ENCODE peak calls at places on chromosomes 1 and 21, in five cellular contexts. M, T, J, E and R are unnamed samples.

GRCh38 chr1:226965581-226966440 is 25.7 kb downstream of the COQ8A start:
- DNase-seq in E (no peak), T (no peak), M (no peak), J (no peak), R (no peak)

GRCh38 chr1:32753532-32754281 is 51.1 kb upstream of the SYNC start:
- DNase-seq in J (no peak), M (peak; percentile 68), T (no peak), E (peak; percentile 86), R (no peak)

GRCh38 chr21:41707231-41707988 is 59.4 kb downstream of the RIPK4 start:
- DNase-seq in E (peak; percentile 55), M (no peak), J (no peak), T (no peak), R (no peak)

GRCh38 chr1:25874209-25874608 is 1.3 kb downstream of the PAQR7 start:
- DNase-seq in J (no peak), T (no peak), M (no peak), E (no peak), R (no peak)

GRCh38 chr1:230292739-230293720 is 133.1 kb downstream of the PGBD5 start:
- DNase-seq in E (no peak), T (no peak), M (no peak), J (no peak), R (no peak)

GRCh38 chr1:201842472-201843020 is 13.6 kb downstream of the IPO9 start:
- DNase-seq in J (no peak), M (no peak), E (no peak), T (no peak), R (no peak)

GRCh38 chr1:15526021-15526489 is 593 bp upstream of the DNAJC16 start:
- DNase-seq in M (peak; percentile 23), J (no peak), E (peak; percentile 59), T (no peak), R (no peak)

GRCh38 chr1:19287436-19288185 is 959 bp downstream of the AKR7A3 start:
- DNase-seq in E (peak; percentile 84), M (no peak), J (no peak), T (no peak), R (no peak)

GRCh38 chr1:227316456-227316855 is 1.8 kb downstream of the CDC42BPA start:
- DNase-seq in E (no peak), T (no peak), J (no peak), M (no peak), R (no peak)

GRCh38 chr21:15964181-15964855 is 234.5 kb downstream of the USP25 start:
- DNase-seq in T (no peak), E (no peak), M (no peak), J (no peak), R (no peak)

GRCh38 chr1:78755986-78756385 is 106.4 kb downstream of the IFI44 start:
- DNase-seq in E (no peak), J (no peak), M (no peak), T (no peak), R (no peak)

GRCh38 chr1:24727490-24728214 is 17.6 kb upstream of the CLIC4 start:
- DNase-seq in T (no peak), J (peak; percentile 79), M (peak; percentile 80), E (peak; percentile 60), R (no peak)

GRCh38 chr21:35649186-35649585 is 411.1 kb downstream of the SETD4 start:
- DNase-seq in M (peak; percentile 17), E (no peak), J (no peak), T (no peak), R (no peak)

GRCh38 chr1:3391711-3392110 is 62.8 kb upstream of the ARHGEF16 start:
- DNase-seq in T (no peak), E (no peak), J (no peak), M (no peak), R (no peak)

GRCh38 chr1:3396411-3396810 is 58.1 kb upstream of the ARHGEF16 start:
- DNase-seq in E (no peak), J (no peak), M (no peak), T (no peak), R (no peak)

GRCh38 chr1:3393024-3393986 is 61.2 kb upstream of the ARHGEF16 start:
- DNase-seq in T (no peak), J (no peak), E (peak; percentile 48), M (no peak), R (no peak)

GRCh38 chr1:3397311-3397710 is 57.2 kb upstream of the ARHGEF16 start:
- DNase-seq in M (no peak), J (no peak), T (no peak), E (no peak), R (no peak)

DNA sequence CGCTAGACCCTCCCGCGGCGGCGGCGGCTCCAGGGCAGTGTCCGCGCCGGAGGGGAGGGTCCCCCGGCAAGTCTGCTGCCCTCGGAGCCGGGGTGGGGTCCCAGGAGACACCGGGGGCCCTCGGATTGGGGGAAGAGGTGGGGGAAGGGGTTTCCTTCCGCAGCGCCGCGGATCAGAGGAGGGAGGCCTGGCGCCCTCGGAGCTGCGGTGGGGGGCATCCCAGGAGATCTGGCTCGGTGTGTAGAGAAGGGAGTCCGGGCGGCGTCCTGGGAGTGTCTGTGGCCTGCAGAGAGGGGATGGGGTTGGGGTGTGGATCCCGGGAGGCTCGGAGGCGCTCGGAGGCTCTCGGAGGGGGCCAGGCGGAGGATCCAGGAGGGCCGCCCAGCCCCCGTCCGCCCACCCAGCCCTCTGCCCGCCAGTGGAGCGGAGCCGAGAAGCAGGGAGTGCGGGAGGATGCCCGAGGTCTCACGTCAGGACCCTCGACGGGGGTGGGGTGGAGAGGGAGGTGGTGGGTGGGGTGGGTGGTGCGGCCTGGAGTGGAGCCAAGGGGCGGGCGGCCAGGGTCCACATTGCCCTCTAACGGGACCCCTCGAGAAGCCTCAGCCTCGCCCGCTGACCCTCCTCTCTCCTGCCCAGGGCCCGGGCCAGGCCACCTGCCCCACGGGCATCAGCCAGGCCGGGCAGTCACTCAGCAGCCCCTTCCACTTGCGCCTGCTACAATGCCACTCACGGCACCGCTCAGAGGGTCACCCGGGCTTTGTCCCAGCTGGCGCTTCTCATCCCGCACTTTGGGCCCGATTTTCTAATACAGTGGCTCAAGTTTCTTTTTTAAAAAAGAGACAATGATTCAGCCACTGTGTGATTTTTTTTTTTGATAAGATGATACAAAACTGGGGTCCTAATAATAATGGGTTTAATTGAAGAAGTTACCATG is 60.2 kb upstream of the ARHGEF16 start:
- DNase-seq in J (no peak), T (no peak), M (no peak), E (no peak), R (no peak)
- H3K4me3 ChIP-seq in J (no peak overlapping the region), T (no peak overlapping the region), M (no peak overlapping the region), E (no peak overlapping the region), R (no peak overlapping the region)

DNA sequence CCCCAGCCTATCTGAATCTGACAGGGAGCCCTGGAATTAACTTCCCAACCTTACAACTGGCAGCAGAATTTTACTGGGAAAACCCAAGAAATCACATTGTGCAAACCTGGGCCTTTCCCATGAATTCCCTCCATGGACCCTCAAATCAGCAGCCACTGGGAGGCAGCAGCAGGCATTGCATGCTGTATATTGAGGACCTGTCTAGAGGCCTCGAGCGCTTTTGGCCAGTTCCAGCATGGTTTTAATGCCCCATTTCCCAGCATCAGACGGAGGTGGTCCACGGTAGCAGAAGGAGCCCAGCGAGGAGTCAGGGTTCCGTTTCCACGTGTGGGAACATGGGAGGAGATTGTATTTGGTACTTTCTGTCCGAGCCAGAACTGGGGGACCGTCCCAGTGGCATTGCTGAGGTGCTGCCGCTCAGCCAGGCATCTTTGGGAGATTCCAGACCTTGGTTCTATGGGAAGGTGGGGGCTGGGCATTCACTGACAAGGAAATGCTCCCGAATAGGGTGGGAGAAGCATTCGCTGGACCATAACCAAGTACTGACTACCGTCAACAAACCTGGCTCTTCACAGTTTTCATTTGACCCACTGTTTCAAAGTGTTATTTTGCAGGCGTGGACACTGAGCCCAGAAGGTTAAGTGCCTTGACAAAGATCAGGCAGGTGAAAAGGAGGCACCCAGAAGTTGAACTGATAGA is 15.9 kb downstream of the BMP8A start:
- DNase-seq in E (no peak), J (no peak), M (no peak), T (no peak), R (no peak)
- TF ChIP-seq CTCF in E (no peak), J (peak; percentile 33), M (no peak), T (no peak), R (peak; percentile 21)

DNA sequence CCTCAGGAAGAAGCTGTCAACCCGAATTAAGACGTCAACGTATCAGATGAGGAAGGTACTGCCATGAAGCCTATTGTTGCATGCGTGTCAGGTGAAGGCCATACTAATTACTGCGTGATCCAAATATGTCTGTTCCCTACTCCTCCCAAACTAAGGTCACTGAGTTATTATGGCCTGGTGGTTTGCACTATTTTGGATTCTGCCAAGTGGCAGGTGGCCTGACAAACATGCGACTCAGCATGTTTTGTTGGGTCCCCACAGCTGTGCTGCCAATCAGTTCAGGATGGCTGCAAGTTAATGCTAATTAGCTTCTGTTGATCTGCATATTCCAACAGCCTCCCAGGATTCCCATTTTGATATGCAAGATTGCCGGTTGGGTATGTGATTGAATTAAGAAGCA is 429.6 kb upstream of the C1orf87 start:
- DNase-seq in J (no peak), M (no peak), T (no peak), E (no peak), R (no peak)
- H3K4me3 ChIP-seq in J (no peak overlapping the region), M (no peak overlapping the region), T (no peak overlapping the region), E (no peak overlapping the region), R (no peak overlapping the region)

GRCh38 chr1:193216920-193217319 is 30.5 kb upstream of the B3GALT2 start:
- DNase-seq in J (no peak), E (no peak), M (no peak), T (no peak), R (peak; percentile 31)
- TF ChIP-seq CTCF in J (no peak), E (no peak), M (no peak), T (no peak), R (no peak)

GRCh38 chr1:45585110-45585426 is 1.2 kb downstream of the NASP start:
- DNase-seq in E (no peak), J (no peak), M (no peak), T (no peak), R (no peak)

GRCh38 chr1:45583666-45584350 is at the start of gene NASP:
- DNase-seq in M (peak; percentile 92), J (no peak), E (peak; percentile 94), T (peak; percentile 75), R (peak; percentile 47)

GRCh38 chr1:45584351-45585109 is 689 bp downstream of the NASP start:
- DNase-seq in E (peak; percentile 92), J (peak; percentile 44), T (peak; percentile 71), M (peak; percentile 85), R (peak; percentile 51)

GRCh38 chr1:45585496-45586075 is 1.7 kb downstream of the NASP start:
- DNase-seq in M (no peak), T (no peak), E (no peak), J (no peak), R (no peak)

GRCh38 chr1:45586769-45587168 is 2.9 kb downstream of the NASP start:
- DNase-seq in M (no peak), E (no peak), T (no peak), J (no peak), R (no peak)
- H3K4me3 ChIP-seq in M (no peak overlapping the region), E (no peak overlapping the region), T (no peak overlapping the region), J (no peak overlapping the region), R (peak overlapping the region; percentile 18)

GRCh38 chr1:2418791-2419320 is 6.5 kb upstream of the PEX10 start:
- DNase-seq in T (no peak), J (no peak), E (no peak), M (no peak), R (no peak)
- TF ChIP-seq CTCF in T (no peak), J (no peak), E (no peak), M (no peak), R (no peak)

DNA sequence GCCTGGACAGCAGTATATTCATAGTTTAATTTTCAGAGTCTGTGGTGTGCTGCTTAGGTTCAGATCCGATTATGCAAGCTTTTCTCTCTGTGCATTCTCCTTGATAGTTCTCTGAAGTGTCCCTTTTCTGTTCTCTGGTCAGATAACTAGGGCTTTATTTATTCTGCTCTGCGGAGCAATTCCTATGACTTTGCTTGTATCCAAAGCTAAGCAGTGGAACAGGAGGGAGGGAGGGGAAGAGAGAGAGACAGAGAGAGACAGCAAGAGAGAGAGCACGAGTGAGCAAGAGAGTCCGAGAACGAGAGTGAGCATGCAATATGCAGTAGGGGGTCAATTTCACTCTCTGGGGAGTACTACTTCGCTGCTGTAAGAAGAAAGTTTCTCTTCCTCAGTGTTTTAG is 113.3 kb downstream of the XPR1 start:
- DNase-seq in J (no peak), M (no peak), T (no peak), E (no peak), R (no peak)
- H3K4me3 ChIP-seq in J (no peak overlapping the region), M (no peak overlapping the region), T (no peak overlapping the region), E (no peak overlapping the region), R (no peak overlapping the region)